ENCODE peak calls at places on chromosomes 5 and 9, in nine cellular contexts. Z is adipocyte; Y is tibial artery; U is body of pancreas; O is NCI-H2029 treated with DMSO at 0.1 percent for 48 hours; K is cerebellum; V is astrocyte of the hippocampus; G is activated CD4-positive, alpha-beta T cell treated with anti-CD3 and anti-CD28 coated beads, Interleukin-2, amount 50 U/mL, for 48 hours; P is mucosa of gallbladder. R is an unnamed sample.

GRCh38 chr5:106474066-106474465 is 1196.7 kb downstream of the EFNA5 start:
- DNase-seq in V (no peak), K (no peak), G (no peak), O (no peak), P (no peak), U (no peak), Z (no peak), Y (no peak), R (no peak)

GRCh38 chr5:73322453-73323076 is 126.0 kb downstream of the FOXD1 start:
- DNase-seq in K (no peak), Y (no peak), V (no peak), P (no peak), Z (no peak), O (peak; percentile 84), G (no peak), U (no peak), R (no peak)

GRCh38 chr5:140182075-140182709 is 7.2 kb downstream of the CYSTM1 start:
- DNase-seq in G (no peak), Z (peak; percentile 83), P (peak; percentile 42), V (peak; percentile 58), U (no peak), K (no peak), Y (no peak), O (no peak), R (no peak)

GRCh38 chr5:148988328-148988727 is 74.5 kb downstream of the SH3TC2 start:
- DNase-seq in U (no peak), O (no peak), Z (no peak), Y (no peak), V (peak; percentile 72), P (no peak), K (no peak), G (no peak), R (no peak)

GRCh38 chr5:29077451-29077850 is 2039.1 kb upstream of the CDH9 start:
- DNase-seq in O (no peak), U (no peak), K (no peak), Y (no peak), P (no peak), V (no peak), G (no peak), Z (no peak), R (no peak)

GRCh38 chr9:133643362-133643755 is 7.2 kb downstream of the DBH start:
- DNase-seq in Z (no peak), Y (no peak), G (no peak), U (no peak), O (no peak), V (no peak), P (no peak), K (no peak), R (no peak)

GRCh38 chr9:113738506-113738897 is 137.6 kb upstream of the ZNF618 start:
- DNase-seq in O (no peak), V (no peak), U (no peak), K (no peak), Z (no peak), Y (no peak), P (no peak), G (no peak), R (no peak)

GRCh38 chr9:78559449-78559885 is 262.5 kb downstream of the PSAT1 start:
- DNase-seq in K (no peak), V (peak; percentile 31), Z (peak; percentile 53), U (no peak), G (no peak), P (no peak), Y (no peak), O (no peak), R (no peak)

GRCh38 chr5:61330879-61331406 is 1.1 kb upstream of the ZSWIM6 start:
- DNase-seq in U (peak; percentile 91), V (peak; percentile 95), P (peak; percentile 84), G (peak; percentile 70), Z (peak; percentile 92), Y (peak; percentile 84), O (no peak), K (peak; percentile 49), R (peak; percentile 75)

GRCh38 chr5:76771705-76772405 is 47.0 kb upstream of the F2RL1 start:
- DNase-seq in P (no peak), G (no peak), Y (peak; percentile 5), V (no peak), O (no peak), U (no peak), Z (peak; percentile 25), K (no peak), R (no peak)

GRCh38 chr5:87266914-87267573 is 639 bp upstream of the RASA1 start:
- DNase-seq in K (peak; percentile 8), V (no peak), Y (no peak), P (no peak), G (no peak), Z (no peak), O (no peak), U (no peak), R (peak; percentile 14)

GRCh38 chr9:122822958-122823357 is 5.4 kb downstream of the PDCL start:
- DNase-seq in P (no peak), Y (no peak), K (no peak), V (no peak), G (no peak), Z (no peak), U (no peak), O (no peak), R (no peak)

GRCh38 chr9:133977421-133978201 is 14.5 kb downstream of the VAV2 start:
- DNase-seq in G (no peak), Z (no peak), O (no peak), U (peak; percentile 7), K (no peak), Y (peak; percentile 35), V (no peak), P (no peak), R (no peak)

GRCh38 chr5:135304352-135305221 is 94.4 kb downstream of the MACROH2A1 start:
- DNase-seq in G (no peak), O (no peak), U (no peak), V (peak; percentile 67), K (no peak), Y (no peak), P (no peak), Z (peak; percentile 19), R (no peak)

GRCh38 chr9:137311171-137311970 is 9.3 kb upstream of the NRARP start:
- DNase-seq in P (no peak), Z (no peak), V (no peak), G (no peak), K (no peak), U (peak; percentile 99), Y (peak; percentile 73), O (no peak), R (no peak)

GRCh38 chr9:132670816-132671371 is 630 bp downstream of the GTF3C4 start:
- DNase-seq in V (peak; percentile 58), Z (peak; percentile 67), P (peak; percentile 13), U (peak; percentile 13), G (peak; percentile 40), Y (peak; percentile 64), K (no peak), O (no peak), R (peak; percentile 5)

GRCh38 chr5:53164478-53165165 is 55.1 kb upstream of the MOCS2 start:
- DNase-seq in U (no peak), Z (no peak), P (no peak), G (no peak), Y (no peak), K (no peak), O (no peak), V (no peak), R (no peak)

GRCh38 chr9:87500491-87500890 is 2.8 kb downstream of the DAPK1 start:
- DNase-seq in U (no peak), P (no peak), Z (peak; percentile 31), Y (no peak), G (peak; percentile 21), V (no peak), K (no peak), O (no peak), R (no peak)

GRCh38 chr5:79151933-79152671 is 40.5 kb downstream of the BHMT start:
- DNase-seq in Z (no peak), G (no peak), Y (no peak), O (no peak), U (no peak), V (peak; percentile 50), P (no peak), K (no peak), R (no peak)

GRCh38 chr5:163807781-163808180 is 302.4 kb downstream of the MAT2B start:
- DNase-seq in Z (no peak), O (no peak), U (no peak), K (no peak), V (no peak), Y (no peak), G (no peak), P (no peak), R (no peak)

R was measured in globus pallidus.